ENCODE peak calls at places on chromosomes 7 and 10, in seven cellular contexts. One of them, this sample, is unnamed.
A peak's percentile ranks its signal among the peaks of the same experiment; 100 is the strongest.

GRCh38 chr10:50367732-50368131 is 116.4 kb upstream of the ASAH2 start:
- DNase-seq in K562: peak; percentile 51
- DNase-seq in lower leg skin: no peak
- DNase-seq in A549: peak; percentile 35
- DNase-seq in IMR-90: peak; percentile 54
- DNase-seq in prostate gland: no peak
- DNase-seq in HCT116: peak; percentile 31
- DNase-seq in this sample: peak; percentile 62

GRCh38 chr10:119409906-119410305 is 132.6 kb downstream of the RGS10 start:
- DNase-seq in K562: no peak
- DNase-seq in lower leg skin: no peak
- DNase-seq in A549: no peak
- DNase-seq in IMR-90: peak; percentile 97
- DNase-seq in prostate gland: no peak
- DNase-seq in HCT116: no peak
- DNase-seq in this sample: no peak

GRCh38 chr7:28921822-28922221 is 36.3 kb downstream of the TRIL start:
- DNase-seq in K562: peak; percentile 57
- DNase-seq in lower leg skin: peak; percentile 59
- DNase-seq in A549: peak; percentile 58
- DNase-seq in IMR-90: peak; percentile 68
- DNase-seq in prostate gland: peak; percentile 63
- DNase-seq in HCT116: peak; percentile 67
- DNase-seq in this sample: peak; percentile 71

GRCh38 chr7:21603972-21604749 is 61.3 kb downstream of the DNAH11 start:
- DNase-seq in K562: no peak
- DNase-seq in lower leg skin: no peak
- DNase-seq in A549: no peak
- DNase-seq in IMR-90: peak; percentile 0
- DNase-seq in prostate gland: no peak
- DNase-seq in HCT116: no peak
- DNase-seq in this sample: no peak

GRCh38 chr7:24477807-24478655 is 95.2 kb upstream of the PALS2 start:
- DNase-seq in K562: peak; percentile 16
- DNase-seq in lower leg skin: peak; percentile 27
- DNase-seq in A549: peak; percentile 63
- DNase-seq in IMR-90: peak; percentile 90
- DNase-seq in prostate gland: no peak
- DNase-seq in HCT116: no peak
- DNase-seq in this sample: peak; percentile 32

GRCh38 chr7:55964261-55964801 is at the start of gene NIPSNAP2:
- DNase-seq in K562: peak; percentile 94
- DNase-seq in lower leg skin: no peak
- DNase-seq in A549: peak; percentile 41
- DNase-seq in IMR-90: peak; percentile 35
- DNase-seq in prostate gland: peak; percentile 29
- DNase-seq in HCT116: peak; percentile 15
- DNase-seq in this sample: peak; percentile 81

GRCh38 chr7:46558482-46559193 is 637.6 kb upstream of the IGFBP3 start:
- DNase-seq in K562: no peak
- DNase-seq in lower leg skin: peak; percentile 53
- DNase-seq in A549: no peak
- DNase-seq in IMR-90: peak; percentile 45
- DNase-seq in prostate gland: no peak
- DNase-seq in HCT116: no peak
- DNase-seq in this sample: no peak

GRCh38 chr7:5417106-5418071 is 6.2 kb downstream of the TNRC18 start:
- DNase-seq in K562: no peak
- DNase-seq in lower leg skin: no peak
- DNase-seq in A549: no peak
- DNase-seq in IMR-90: peak; percentile 54
- DNase-seq in prostate gland: no peak
- DNase-seq in HCT116: no peak
- DNase-seq in this sample: no peak

GRCh38 chr10:120963053-120963533 is 111.9 kb downstream of the WDR11 start:
- DNase-seq in K562: no peak
- DNase-seq in lower leg skin: no peak
- DNase-seq in A549: no peak
- DNase-seq in IMR-90: no peak
- DNase-seq in prostate gland: no peak
- DNase-seq in HCT116: no peak
- DNase-seq in this sample: no peak

GRCh38 chr10:18312385-18313145 is 172.3 kb downstream of the CACNB2 start:
- DNase-seq in K562: peak; percentile 14
- DNase-seq in lower leg skin: no peak
- DNase-seq in A549: peak; percentile 52
- DNase-seq in IMR-90: peak; percentile 62
- DNase-seq in prostate gland: no peak
- DNase-seq in HCT116: peak; percentile 15
- DNase-seq in this sample: peak; percentile 32

GRCh38 chr7:133778472-133778871 is 348.7 kb upstream of the LRGUK start:
- DNase-seq in K562: no peak
- DNase-seq in lower leg skin: no peak
- DNase-seq in A549: no peak
- DNase-seq in IMR-90: no peak
- DNase-seq in prostate gland: no peak
- DNase-seq in HCT116: no peak
- DNase-seq in this sample: no peak

GRCh38 chr10:84261236-84261635 is 16.4 kb downstream of the RGR start:
- DNase-seq in K562: no peak
- DNase-seq in lower leg skin: no peak
- DNase-seq in A549: no peak
- DNase-seq in IMR-90: no peak
- DNase-seq in prostate gland: no peak
- DNase-seq in HCT116: no peak
- DNase-seq in this sample: no peak

GRCh38 chr7:43072530-43072929 is 39.9 kb upstream of the HECW1 start:
- DNase-seq in K562: no peak
- DNase-seq in lower leg skin: no peak
- DNase-seq in A549: no peak
- DNase-seq in IMR-90: no peak
- DNase-seq in prostate gland: no peak
- DNase-seq in HCT116: no peak
- DNase-seq in this sample: no peak

GRCh38 chr10:22552888-22553378 is 161.4 kb downstream of the PIP4K2A start:
- DNase-seq in K562: no peak
- DNase-seq in lower leg skin: no peak
- DNase-seq in A549: no peak
- DNase-seq in IMR-90: peak; percentile 18
- DNase-seq in prostate gland: peak; percentile 11
- DNase-seq in HCT116: no peak
- DNase-seq in this sample: no peak

GRCh38 chr7:11177793-11178192 is 204.1 kb downstream of the PHF14 start:
- DNase-seq in K562: no peak
- DNase-seq in lower leg skin: no peak
- DNase-seq in A549: no peak
- DNase-seq in IMR-90: peak; percentile 48
- DNase-seq in prostate gland: no peak
- DNase-seq in HCT116: no peak
- DNase-seq in this sample: no peak

GRCh38 chr10:51257511-51258248 is 183.4 kb downstream of the PRKG1 start:
- DNase-seq in K562: no peak
- DNase-seq in lower leg skin: no peak
- DNase-seq in A549: no peak
- DNase-seq in IMR-90: peak; percentile 52
- DNase-seq in prostate gland: no peak
- DNase-seq in HCT116: no peak
- DNase-seq in this sample: no peak

GRCh38 chr10:114753126-114753525 is 68.5 kb upstream of the FHIP2A start:
- DNase-seq in K562: no peak
- DNase-seq in lower leg skin: no peak
- DNase-seq in A549: no peak
- DNase-seq in IMR-90: peak; percentile 77
- DNase-seq in prostate gland: no peak
- DNase-seq in HCT116: no peak
- DNase-seq in this sample: no peak

DNA sequence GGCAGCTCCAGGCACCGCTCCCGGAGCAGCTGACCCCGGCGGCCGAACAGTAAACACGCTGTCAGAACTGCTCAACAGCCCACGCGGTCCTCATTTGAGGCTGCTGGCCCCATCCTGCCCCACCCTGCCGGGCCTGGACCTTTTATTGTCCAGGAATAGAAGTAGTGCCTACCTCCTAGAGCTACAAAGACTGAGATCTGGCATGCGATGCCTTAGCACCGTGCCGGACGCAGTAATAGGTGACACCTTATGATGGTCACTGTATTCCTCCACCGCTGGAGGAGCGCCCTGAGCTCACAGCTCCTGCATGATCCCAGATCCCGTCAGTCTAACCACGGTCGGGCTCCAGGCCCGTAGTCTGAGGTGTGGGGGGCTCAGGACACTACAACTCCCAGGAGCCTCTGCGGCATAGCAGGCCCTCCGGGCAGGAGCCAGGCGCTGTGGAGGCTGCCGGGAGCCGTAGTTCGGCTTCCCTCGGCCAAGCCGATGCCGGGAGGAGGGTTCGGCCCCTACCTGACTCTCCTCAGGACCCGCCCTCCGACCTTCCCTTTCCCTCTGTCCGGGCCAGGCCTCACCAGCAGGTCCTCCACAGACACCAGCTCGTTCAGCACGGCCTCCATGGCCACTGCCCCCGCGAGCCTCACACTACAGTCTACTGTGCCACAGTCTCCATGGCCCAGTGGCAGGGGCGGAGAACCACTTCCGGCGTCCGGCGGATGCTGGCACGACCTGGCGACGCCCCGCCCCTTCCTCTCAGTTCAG is at the start of gene FIS1:
- DNase-seq in K562: peak; percentile 90
- DNase-seq in lower leg skin: peak; percentile 90
- DNase-seq in A549: peak; percentile 85
- DNase-seq in IMR-90: peak; percentile 82
- DNase-seq in prostate gland: peak; percentile 92
- DNase-seq in HCT116: peak; percentile 81
- DNase-seq in this sample: peak; percentile 97
- TF ChIP-seq POLR2A in K562: peak; percentile 97
- TF ChIP-seq POLR2A in lower leg skin: no peak
- TF ChIP-seq POLR2A in A549: no peak
- TF ChIP-seq POLR2A in IMR-90: peak; percentile 45
- TF ChIP-seq POLR2A in prostate gland: peak; percentile 54
- TF ChIP-seq POLR2A in HCT116: no peak
- TF ChIP-seq POLR2A in this sample: peak; percentile 85

GRCh38 chr10:63630085-63630927 is 109.1 kb downstream of the REEP3 start:
- DNase-seq in K562: peak; percentile 96
- DNase-seq in lower leg skin: peak; percentile 85
- DNase-seq in A549: peak; percentile 84
- DNase-seq in IMR-90: peak; percentile 90
- DNase-seq in prostate gland: peak; percentile 91
- DNase-seq in HCT116: peak; percentile 63
- DNase-seq in this sample: peak; percentile 98
- TF ChIP-seq POLR2A in K562: peak; percentile 75
- TF ChIP-seq POLR2A in lower leg skin: no peak
- TF ChIP-seq POLR2A in A549: peak; percentile 43
- TF ChIP-seq POLR2A in IMR-90: peak; percentile 34
- TF ChIP-seq POLR2A in prostate gland: peak; percentile 63
- TF ChIP-seq POLR2A in HCT116: peak; percentile 28
- TF ChIP-seq POLR2A in this sample: peak; percentile 61

GRCh38 chr7:30468791-30469190 is 9.8 kb downstream of the NOD1 start:
- DNase-seq in K562: no peak
- DNase-seq in lower leg skin: no peak
- DNase-seq in A549: no peak
- DNase-seq in IMR-90: peak; percentile 41
- DNase-seq in prostate gland: no peak
- DNase-seq in HCT116: no peak
- DNase-seq in this sample: no peak

GRCh38 chr7:30468041-30468440 is 10.5 kb downstream of the NOD1 start:
- DNase-seq in K562: no peak
- DNase-seq in lower leg skin: no peak
- DNase-seq in A549: no peak
- DNase-seq in IMR-90: no peak
- DNase-seq in prostate gland: no peak
- DNase-seq in HCT116: no peak
- DNase-seq in this sample: peak; percentile 62

GRCh38 chr7:30470783-30471182 is 7.8 kb downstream of the NOD1 start:
- DNase-seq in K562: peak; percentile 18
- DNase-seq in lower leg skin: peak; percentile 30
- DNase-seq in A549: no peak
- DNase-seq in IMR-90: peak; percentile 88
- DNase-seq in prostate gland: no peak
- DNase-seq in HCT116: no peak
- DNase-seq in this sample: no peak

GRCh38 chr7:30470163-30470770 is 8.3 kb downstream of the NOD1 start:
- DNase-seq in K562: peak; percentile 71
- DNase-seq in lower leg skin: no peak
- DNase-seq in A549: no peak
- DNase-seq in IMR-90: peak; percentile 65
- DNase-seq in prostate gland: no peak
- DNase-seq in HCT116: no peak
- DNase-seq in this sample: no peak

GRCh38 chr7:30469303-30469702 is 9.3 kb downstream of the NOD1 start:
- DNase-seq in K562: no peak
- DNase-seq in lower leg skin: peak; percentile 56
- DNase-seq in A549: peak; percentile 66
- DNase-seq in IMR-90: peak; percentile 99
- DNase-seq in prostate gland: no peak
- DNase-seq in HCT116: peak; percentile 8
- DNase-seq in this sample: no peak
- TF ChIP-seq POLR2A in K562: no peak
- TF ChIP-seq POLR2A in lower leg skin: no peak
- TF ChIP-seq POLR2A in A549: no peak
- TF ChIP-seq POLR2A in IMR-90: peak; percentile 57
- TF ChIP-seq POLR2A in prostate gland: no peak
- TF ChIP-seq POLR2A in HCT116: no peak
- TF ChIP-seq POLR2A in this sample: no peak

GRCh38 chr10:123150986-123151738 is 3.0 kb upstream of the BUB3 start:
- DNase-seq in K562: no peak
- DNase-seq in lower leg skin: no peak
- DNase-seq in A549: no peak
- DNase-seq in IMR-90: peak; percentile 9
- DNase-seq in prostate gland: no peak
- DNase-seq in HCT116: no peak
- DNase-seq in this sample: peak; percentile 42
- TF ChIP-seq POLR2A in K562: no peak
- TF ChIP-seq POLR2A in lower leg skin: no peak
- TF ChIP-seq POLR2A in A549: no peak
- TF ChIP-seq POLR2A in IMR-90: no peak
- TF ChIP-seq POLR2A in prostate gland: no peak
- TF ChIP-seq POLR2A in HCT116: no peak
- TF ChIP-seq POLR2A in this sample: no peak